ENCODE peak calls at places on chromosomes 13 and 19, in seven cellular contexts. U, D, P, H, C, M and O are unnamed samples.

GRCh38 chr19:7788178-7788932 is 25.3 kb downstream of the CLEC4M start:
- DNase-seq in U (no peak), P (no peak), C (no peak), M (no peak), H (no peak), D (no peak), O (no peak)

GRCh38 chr13:60043262-60043661 is 120.5 kb downstream of the DIAPH3 start:
- DNase-seq in D (no peak), P (no peak), H (no peak), U (no peak), M (no peak), C (no peak), O (no peak)

GRCh38 chr13:21894091-21894490 is 223.2 kb downstream of the FGF9 start:
- DNase-seq in C (no peak), U (no peak), H (no peak), M (no peak), P (no peak), D (no peak), O (no peak)

GRCh38 chr13:59416561-59416960 is 747.2 kb downstream of the DIAPH3 start:
- DNase-seq in U (no peak), C (no peak), D (no peak), H (no peak), P (no peak), M (no peak), O (no peak)

GRCh38 chr19:9885077-9885552 is 50.0 kb downstream of the PIN1 start:
- DNase-seq in C (no peak), U (peak; percentile 77), P (peak; percentile 40), D (no peak), M (no peak), H (peak; percentile 49), O (peak; percentile 35)

GRCh38 chr13:44212633-44213387 is 160.8 kb upstream of the SERP2 start:
- DNase-seq in M (no peak), U (no peak), C (no peak), D (no peak), H (no peak), P (no peak), O (no peak)

GRCh38 chr13:94335786-94336357 is 143.6 kb downstream of the DCT start:
- DNase-seq in U (peak; percentile 48), H (no peak), C (no peak), D (no peak), M (no peak), P (no peak), O (no peak)

GRCh38 chr19:23420824-23421223 is 25.6 kb upstream of the ZNF91 start:
- DNase-seq in M (no peak), H (no peak), D (no peak), U (no peak), P (no peak), C (no peak), O (no peak)

GRCh38 chr13:28321751-28322150 is 173.2 kb downstream of the FLT1 start:
- DNase-seq in D (no peak), U (no peak), C (no peak), H (no peak), P (no peak), M (no peak), O (no peak)

GRCh38 chr13:103097366-103097928 is 31.2 kb upstream of the SLC10A2 start:
- DNase-seq in H (peak; percentile 24), D (no peak), C (no peak), M (no peak), U (no peak), P (peak; percentile 30), O (peak; percentile 71)

GRCh38 chr19:9986787-9987281 is 23.5 kb downstream of the COL5A3 start:
- DNase-seq in U (peak; percentile 70), M (no peak), P (peak; percentile 25), C (no peak), D (no peak), H (peak; percentile 28), O (peak; percentile 66)

GRCh38 chr13:90738881-90739280 is 608.6 kb upstream of the MIR17HG start:
- DNase-seq in M (no peak), D (no peak), P (no peak), C (no peak), U (no peak), H (no peak), O (no peak)

GRCh38 chr13:23987331-23987730 is 90.0 kb upstream of the C1QTNF9B start:
- DNase-seq in P (no peak), M (no peak), D (no peak), C (no peak), H (no peak), U (no peak), O (no peak)

GRCh38 chr13:69264362-69265334 is 843.0 kb upstream of the ATXN8OS start:
- DNase-seq in C (no peak), M (no peak), H (no peak), P (no peak), D (no peak), U (no peak), O (no peak)

GRCh38 chr19:46587861-46588260 is 13.3 kb upstream of the CALM3 start:
- DNase-seq in C (no peak), H (no peak), M (no peak), P (no peak), D (no peak), U (no peak), O (no peak)

GRCh38 chr13:37621811-37622361 is 23.3 kb upstream of the POSTN start:
- DNase-seq in H (no peak), P (no peak), U (peak; percentile 58), M (no peak), C (no peak), D (no peak), O (no peak)

GRCh38 chr19:46955114-46955812 is 64.4 kb upstream of the NPAS1 start:
- DNase-seq in C (peak; percentile 12), M (no peak), H (no peak), U (no peak), P (no peak), D (peak; percentile 73), O (no peak)

GRCh38 chr13:44967656-44968451 is 21.4 kb downstream of the NUFIP1 start:
- DNase-seq in M (peak; percentile 18), U (peak; percentile 12), D (no peak), C (no peak), P (no peak), H (no peak), O (no peak)

GRCh38 chr19:1122972-1123363 is 19.2 kb downstream of the GPX4 start:
- DNase-seq in D (peak; percentile 55), H (no peak), C (no peak), U (no peak), P (no peak), M (peak; percentile 84), O (no peak)

GRCh38 chr19:34649886-34650543 is 26.9 kb downstream of the SCGB2B2 start:
- DNase-seq in D (no peak), C (no peak), U (no peak), H (no peak), M (no peak), P (no peak), O (no peak)

GRCh38 chr13:32669030-32669646 is 82.9 kb downstream of the PDS5B start:
- DNase-seq in U (peak; percentile 32), P (no peak), C (no peak), M (peak; percentile 48), H (no peak), D (peak; percentile 60), O (peak; percentile 8)

GRCh38 chr13:37510441-37510840 is 88.1 kb downstream of the POSTN start:
- DNase-seq in D (no peak), P (no peak), U (no peak), H (no peak), C (no peak), M (no peak), O (no peak)

GRCh38 chr19:45396389-45397260 is 8.2 kb downstream of the PPP1R13L start:
- DNase-seq in U (no peak), H (no peak), C (no peak), D (no peak), P (no peak), M (no peak), O (no peak)

GRCh38 chr13:44283598-44283997 is 90.0 kb upstream of the SERP2 start:
- DNase-seq in M (no peak), U (no peak), P (no peak), C (no peak), D (no peak), H (no peak), O (no peak)

GRCh38 chr13:41700790-41701310 is 243.5 kb downstream of the RGCC start:
- DNase-seq in P (no peak), C (no peak), M (peak; percentile 24), H (no peak), U (peak; percentile 68), D (peak; percentile 57), O (no peak)

GRCh38 chr13:97000295-97000925 is 6.1 kb upstream of the OXGR1 start:
- DNase-seq in H (no peak), D (no peak), M (no peak), P (no peak), U (no peak), C (no peak), O (no peak)

GRCh38 chr13:66559093-66559492 is 671.0 kb downstream of the PCDH9 start:
- DNase-seq in C (no peak), H (no peak), U (no peak), P (no peak), M (no peak), D (no peak), O (no peak)

GRCh38 chr13:112558696-112559418 is 29.1 kb downstream of the TUBGCP3 start:
- DNase-seq in U (no peak), P (no peak), C (no peak), H (no peak), M (no peak), D (no peak), O (no peak)

GRCh38 chr19:11198769-11199469 is 1.6 kb upstream of the KANK2 start:
- DNase-seq in D (no peak), H (no peak), M (no peak), C (no peak), P (no peak), U (no peak), O (no peak)